ENCODE peak calls at places on chromosomes 4 and X, in seven cellular contexts. Y is A549, B is K562, E is suprapubic skin, V is SK-N-SH, T is ovary, P is GM12878. S is an unnamed sample.
A peak's percentile ranks its signal among the peaks of the same experiment; 100 is the strongest.

GRCh38 chr4:105620640-105621323 is 68.4 kb downstream of the ARHGEF38 start:
- DNase-seq in B (peak; percentile 12), P (no peak), Y (peak; percentile 5), T (no peak), V (no peak), E (no peak), S (no peak)

GRCh38 chrX:38375888-38376287 is 23.5 kb downstream of the OTC start:
- DNase-seq in T (no peak), P (no peak), V (peak; percentile 14), B (peak; percentile 8), E (no peak), Y (peak; percentile 11), S (no peak)

GRCh38 chr4:183360161-183360919 is 38.1 kb upstream of the CLDN24 start:
- DNase-seq in B (peak; percentile 34), P (no peak), E (no peak), V (no peak), Y (no peak), T (no peak), S (no peak)

GRCh38 chrX:136166221-136166855 is 19.0 kb downstream of the FHL1 start:
- DNase-seq in E (no peak), P (no peak), T (no peak), Y (no peak), V (no peak), B (peak; percentile 17), S (no peak)

GRCh38 chr4:106502106-106502699 is 133.6 kb upstream of the GIMD1 start:
- DNase-seq in E (no peak), P (no peak), T (peak; percentile 58), V (peak; percentile 62), Y (peak; percentile 47), B (peak; percentile 64), S (peak; percentile 15)

GRCh38 chr4:3342182-3342854 is 49.5 kb downstream of the RGS12 start:
- DNase-seq in E (no peak), P (no peak), V (no peak), T (no peak), B (no peak), Y (peak; percentile 70), S (no peak)

GRCh38 chrX:12973561-12974216 is 1.2 kb upstream of the TMSB4X start:
- DNase-seq in B (no peak), Y (no peak), V (no peak), E (no peak), T (peak; percentile 45), P (no peak), S (no peak)

GRCh38 chr4:84803720-84804119 is 162.8 kb downstream of the WDFY3 start:
- DNase-seq in V (no peak), E (no peak), P (no peak), Y (no peak), T (no peak), B (no peak), S (no peak)

GRCh38 chr4:123672987-123673386 is 276.4 kb downstream of the SPRY1 start:
- DNase-seq in E (no peak), T (no peak), Y (peak; percentile 3), B (no peak), P (no peak), V (no peak), S (no peak)

GRCh38 chrX:45851434-45851991 is 650.8 kb upstream of the DIPK2B start:
- DNase-seq in E (no peak), P (no peak), Y (peak; percentile 79), V (peak; percentile 15), T (peak; percentile 48), B (no peak), S (no peak)

GRCh38 chr4:145679520-145679919 is 426 bp upstream of the C4orf51 start:
- DNase-seq in B (no peak), P (no peak), T (no peak), V (no peak), E (no peak), Y (peak; percentile 65), S (no peak)

GRCh38 chr4:10926025-10926424 is 241.5 kb upstream of the CLNK start:
- DNase-seq in E (no peak), B (no peak), T (no peak), V (no peak), P (no peak), Y (no peak), S (no peak)

GRCh38 chr4:40281913-40282312 is 53.2 kb upstream of the CHRNA9 start:
- DNase-seq in Y (no peak), E (no peak), T (no peak), B (no peak), V (no peak), P (no peak), S (no peak)

GRCh38 chrX:17032351-17032750 is 85.9 kb downstream of the REPS2 start:
- DNase-seq in P (no peak), E (no peak), B (no peak), Y (peak; percentile 8), T (no peak), V (no peak), S (no peak)

GRCh38 chrX:9310596-9310995 is 154.3 kb upstream of the TBL1X start:
- DNase-seq in E (no peak), Y (peak; percentile 6), P (no peak), T (no peak), V (no peak), B (no peak), S (no peak)

GRCh38 chrX:110795645-110796510 is at the start of gene CHRDL1:
- DNase-seq in B (no peak), Y (peak; percentile 0), E (peak; percentile 72), T (peak; percentile 59), P (no peak), V (peak; percentile 75), S (peak; percentile 49)

GRCh38 chr4:26248647-26249046 is 72.2 kb upstream of the RBPJ start:
- DNase-seq in P (no peak), Y (no peak), V (peak; percentile 46), E (no peak), B (no peak), T (no peak), S (no peak)

GRCh38 chr4:154593868-154594267 is 3.3 kb upstream of the FGA start:
- DNase-seq in Y (no peak), T (no peak), B (no peak), E (no peak), V (no peak), P (no peak), S (no peak)

GRCh38 chrX:29143756-29144155 is 556.5 kb downstream of the IL1RAPL1 start:
- DNase-seq in E (no peak), Y (no peak), T (no peak), V (no peak), P (no peak), B (no peak), S (no peak)

GRCh38 chr4:55635760-55636621 is at the start of gene NMU:
- DNase-seq in E (no peak), P (no peak), V (peak; percentile 87), B (peak; percentile 89), Y (peak; percentile 19), T (peak; percentile 31), S (no peak)

GRCh38 chr4:55633903-55634302 is 2.2 kb downstream of the NMU start:
- DNase-seq in P (no peak), T (no peak), Y (no peak), B (peak; percentile 41), E (no peak), V (no peak), S (no peak)

GRCh38 chr4:55636622-55636999 is 513 bp upstream of the NMU start:
- DNase-seq in B (peak; percentile 52), P (no peak), Y (no peak), V (peak; percentile 44), E (no peak), T (no peak), S (no peak)

GRCh38 chr4:55635282-55635681 is 816 bp downstream of the NMU start:
- DNase-seq in T (no peak), V (peak; percentile 32), E (no peak), B (peak; percentile 84), Y (no peak), P (no peak), S (no peak)

GRCh38 chr4:55634417-55635128 is 1.5 kb downstream of the NMU start:
- DNase-seq in P (no peak), Y (no peak), B (peak; percentile 46), V (no peak), T (no peak), E (no peak), S (no peak)
- H3K4me3 ChIP-seq in P (no peak overlapping the region), Y (no peak overlapping the region), B (peak overlapping the region; percentile 90), V (no peak overlapping the region), T (no peak overlapping the region), E (no peak overlapping the region), S (no peak overlapping the region)

GRCh38 chrX:154370300-154370881 is 4.0 kb downstream of the FLNA start:
- DNase-seq in T (peak; percentile 66), P (no peak), Y (no peak), V (peak; percentile 61), B (no peak), E (no peak), S (no peak)

GRCh38 chrX:154367474-154368308 is 6.7 kb downstream of the FLNA start:
- DNase-seq in B (no peak), E (no peak), P (no peak), T (no peak), Y (no peak), V (no peak), S (no peak)

GRCh38 chrX:154366666-154367055 is 7.8 kb downstream of the FLNA start:
- DNase-seq in B (no peak), V (no peak), Y (no peak), P (no peak), T (no peak), E (no peak), S (no peak)

GRCh38 chrX:154369453-154370299 is 4.8 kb downstream of the FLNA start:
- DNase-seq in P (peak; percentile 25), T (peak; percentile 86), E (peak; percentile 86), V (peak; percentile 83), B (peak; percentile 90), Y (peak; percentile 93), S (peak; percentile 61)

DNA sequence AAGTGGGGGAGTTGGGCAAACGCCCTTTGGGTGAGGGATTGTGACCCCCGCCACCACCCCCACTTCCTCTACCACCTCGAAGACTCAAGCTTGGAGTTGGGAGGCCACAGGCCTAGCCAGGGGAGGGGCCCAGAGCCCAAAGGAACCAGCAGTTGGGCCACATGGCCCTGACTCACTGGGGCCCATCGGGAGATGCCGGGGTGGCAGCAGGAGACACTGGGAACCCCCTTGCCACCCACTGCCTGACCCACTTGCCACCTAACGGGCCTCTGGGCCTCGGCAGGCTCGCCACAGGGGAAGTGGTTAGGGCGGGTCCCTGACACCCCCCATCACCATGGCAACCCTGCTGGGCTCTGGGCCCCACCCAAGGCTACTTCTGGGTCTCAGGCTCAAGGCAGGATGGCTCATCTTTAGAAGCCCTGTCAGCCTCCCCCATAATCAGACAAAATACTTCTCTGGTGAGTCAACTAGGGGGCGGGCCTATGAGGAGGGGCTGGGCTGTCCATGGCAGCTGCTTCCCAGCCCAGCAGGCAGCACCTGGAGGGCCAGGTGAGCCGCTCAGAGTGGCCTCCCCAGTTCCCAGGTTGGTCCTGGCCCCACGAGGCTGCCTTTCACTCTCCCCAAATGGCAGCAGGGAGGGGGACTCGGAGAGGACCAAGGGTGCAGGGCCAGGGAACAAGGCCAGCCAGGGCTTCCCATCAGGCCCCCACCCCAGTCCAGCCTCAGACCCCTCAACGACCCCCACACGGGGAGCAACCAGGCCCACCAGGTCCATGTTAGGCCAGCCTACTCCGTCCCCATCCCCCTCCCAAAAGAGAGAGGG is 5.6 kb downstream of the FLNA start:
- DNase-seq in Y (peak; percentile 87), E (peak; percentile 90), V (no peak), P (peak; percentile 60), T (peak; percentile 83), B (peak; percentile 94), S (peak; percentile 69)
- TF ChIP-seq EP300 in Y (no peak), E (no peak), V (no peak), P (no peak), T (no peak), B (no peak), S (peak; percentile 51)

GRCh38 chrX:118528089-118528753 is 32.6 kb downstream of the DOCK11 start:
- DNase-seq in Y (no peak), V (no peak), P (peak; percentile 47), T (no peak), E (no peak), B (no peak), S (no peak)
- H3K4me3 ChIP-seq in Y (no peak overlapping the region), V (no peak overlapping the region), P (peak overlapping the region; percentile 54), T (no peak overlapping the region), E (no peak overlapping the region), B (no peak overlapping the region), S (no peak overlapping the region)

GRCh38 chr4:12672320-12672719 is 811.8 kb downstream of the RAB28 start:
- DNase-seq in P (no peak), Y (no peak), T (no peak), V (no peak), E (no peak), B (no peak), S (no peak)
- TF ChIP-seq EP300 in P (no peak), Y (no peak), T (no peak), V (no peak), E (no peak), B (no peak), S (no peak)